ENCODE peak calls at places on chromosome 6, in six cellular contexts. C, H, N, Y, P and U are unnamed samples.

GRCh38 chr6:167538746-167539145 is 213.9 kb downstream of the TTLL2 start:
- DNase-seq in C (no peak), H (no peak), N (no peak), Y (no peak), P (no peak), U (no peak)

GRCh38 chr6:6002005-6002808 is 4.5 kb downstream of the NRN1 start:
- DNase-seq in C (no peak), H (no peak), N (no peak), Y (no peak), P (peak; percentile 39), U (no peak)

GRCh38 chr6:43060034-43060754 is 763 bp downstream of the KLC4 start:
- DNase-seq in C (no peak), H (no peak), N (no peak), Y (no peak), P (peak; percentile 61), U (no peak)

GRCh38 chr6:156474507-156475120 is 302.6 kb upstream of the ARID1B start:
- DNase-seq in C (no peak), H (no peak), N (no peak), Y (no peak), P (no peak), U (no peak)

GRCh38 chr6:134249759-134250602 is 67.9 kb downstream of the SGK1 start:
- DNase-seq in C (no peak), H (no peak), N (no peak), Y (peak; percentile 57), P (no peak), U (no peak)

GRCh38 chr6:130912451-130912850 is 85.2 kb downstream of the SMLR1 start:
- DNase-seq in C (no peak), H (no peak), N (no peak), Y (no peak), P (no peak), U (no peak)

GRCh38 chr6:108616973-108617372 is 56.3 kb downstream of the FOXO3 start:
- DNase-seq in C (no peak), H (no peak), N (no peak), Y (peak; percentile 41), P (no peak), U (no peak)

GRCh38 chr6:118580585-118581419 is 32.7 kb downstream of the PLN start:
- DNase-seq in C (peak; percentile 33), H (no peak), N (no peak), Y (peak; percentile 91), P (peak; percentile 75), U (peak; percentile 75)

GRCh38 chr6:137637161-137637560 is 143.0 kb upstream of the OLIG3 start:
- DNase-seq in C (no peak), H (no peak), N (no peak), Y (peak; percentile 97), P (peak; percentile 17), U (no peak)

GRCh38 chr6:1094306-1094705 is 217.6 kb upstream of the FOXQ1 start:
- DNase-seq in C (no peak), H (no peak), N (no peak), Y (peak; percentile 62), P (no peak), U (no peak)

GRCh38 chr6:33633084-33633461 is 12.0 kb downstream of the ITPR3 start:
- DNase-seq in C (no peak), H (no peak), N (no peak), Y (no peak), P (no peak), U (no peak)